ENCODE peak calls at places on chromosomes 7 and 10, in five cellular contexts. K is AG09309; D is GF-D8; Z is fibroblast of mammary gland; V is activated CD8-positive, alpha-beta T cell treated with anti-CD3 and anti-CD28 coated beads for 36 hours. A is an unnamed sample.

GRCh38 chr10:71059059-71059818 is 153.1 kb upstream of the UNC5B start:
- DNase-seq in K (no peak), D (no peak), V (no peak), Z (peak), A (no peak)

GRCh38 chr10:24202181-24202570 is 6.8 kb upstream of the KIAA1217 start:
- DNase-seq in D (no peak), V (no peak), Z (no peak), K (no peak), A (no peak)

GRCh38 chr7:157772486-157773130 is 435.8 kb downstream of the DNAJB6 start:
- DNase-seq in D (no peak), V (no peak), Z (no peak), K (no peak), A (no peak)

GRCh38 chr7:48180981-48181380 is 9.7 kb downstream of the ABCA13 start:
- DNase-seq in Z (peak), D (no peak), V (no peak), K (peak), A (peak)

GRCh38 chr7:8035647-8036518 is 67.3 kb downstream of the GLCCI1 start:
- DNase-seq in D (peak), K (no peak), Z (peak), V (no peak), A (peak)

GRCh38 chr7:144738708-144739314 is 97.0 kb downstream of the TPK1 start:
- DNase-seq in D (peak), V (peak), Z (peak), K (no peak), A (peak)

GRCh38 chr7:1460757-1461639 is 1.7 kb upstream of the MICALL2 start:
- DNase-seq in V (no peak), D (peak), K (no peak), Z (peak), A (peak)

GRCh38 chr10:102647433-102648268 is 3.4 kb downstream of the TRIM8 start:
- DNase-seq in D (no peak), Z (no peak), V (no peak), K (no peak), A (no peak)

GRCh38 chr7:24403557-24403956 is 119.6 kb downstream of the NPY start:
- DNase-seq in D (no peak), Z (no peak), V (no peak), K (no peak), A (no peak)

GRCh38 chr10:49592726-49593563 is 17.2 kb upstream of the SLC18A3 start:
- DNase-seq in Z (peak), D (peak), K (no peak), V (peak), A (peak)

GRCh38 chr10:44395396-44395795 is 10.5 kb upstream of the CXCL12 start:
- DNase-seq in K (no peak), V (no peak), Z (no peak), D (no peak), A (no peak)

GRCh38 chr7:76244781-76245391 is 43.2 kb downstream of the SRRM3 start:
- DNase-seq in Z (no peak), K (no peak), V (no peak), D (no peak), A (no peak)

GRCh38 chr10:132226586-132227405 is 40.0 kb downstream of the DPYSL4 start:
- DNase-seq in D (no peak), K (no peak), V (no peak), Z (no peak), A (no peak)

GRCh38 chr7:28037220-28038010 is 143.2 kb downstream of the JAZF1 start:
- DNase-seq in K (peak), V (peak), D (no peak), Z (peak), A (peak)

GRCh38 chr10:5731559-5731958 is 46.9 kb downstream of the TASOR2 start:
- DNase-seq in K (no peak), V (peak), D (no peak), Z (no peak), A (no peak)

GRCh38 chr7:141455686-141456085 is 95.5 kb upstream of the AGK start:
- DNase-seq in V (no peak), K (no peak), Z (no peak), D (no peak), A (no peak)

GRCh38 chr10:91185239-91185875 is 35.1 kb upstream of the PCGF5 start:
- DNase-seq in D (no peak), K (no peak), V (no peak), Z (peak), A (peak)

GRCh38 chr10:86363184-86363832 is 3.3 kb downstream of the GRID1 start:
- DNase-seq in K (no peak), D (no peak), V (peak), Z (no peak), A (no peak)

GRCh38 chr10:89738551-89739209 is 37.3 kb downstream of the KIF20B start:
- DNase-seq in V (no peak), K (no peak), Z (no peak), D (peak), A (no peak)

GRCh38 chr7:47067215-47067614 is 514.7 kb downstream of the TNS3 start:
- DNase-seq in Z (no peak), K (no peak), V (no peak), D (no peak), A (no peak)

GRCh38 chr10:93059975-93060886 is at the start of gene CYP26C1:
- DNase-seq in K (no peak), D (no peak), Z (no peak), V (no peak), A (no peak)

GRCh38 chr10:29356931-29357330 is 68.1 kb downstream of the LYZL1 start:
- DNase-seq in D (no peak), K (no peak), V (no peak), Z (no peak), A (no peak)

GRCh38 chr10:314871-315270 is 179.6 kb downstream of the ZMYND11 start:
- DNase-seq in D (no peak), K (no peak), Z (no peak), V (peak), A (peak)

GRCh38 chr7:106603300-106603699 is 57.7 kb downstream of the CCDC71L start:
- DNase-seq in D (no peak), V (no peak), K (no peak), Z (no peak), A (no peak)

GRCh38 chr10:49268185-49268584 is 30.8 kb upstream of the C10orf71 start:
- DNase-seq in K (no peak), V (no peak), Z (no peak), D (no peak), A (no peak)

GRCh38 chr7:18593602-18594279 is 98.2 kb downstream of the HDAC9 start:
- DNase-seq in D (no peak), K (no peak), V (no peak), Z (no peak), A (no peak)

GRCh38 chr7:85274452-85274851 is 87.6 kb upstream of the SEMA3D start:
- DNase-seq in D (no peak), Z (no peak), K (no peak), V (no peak), A (no peak)

GRCh38 chr7:97971120-97971989 is 18.6 kb downstream of the OCM2 start:
- DNase-seq in D (peak), Z (peak), V (peak), K (no peak), A (no peak)

GRCh38 chr10:92811986-92812385 is 36.3 kb upstream of the EXOC6 start:
- DNase-seq in K (no peak), D (no peak), V (no peak), Z (no peak), A (no peak)

GRCh38 chr10:95756796-95757657 is 1.1 kb downstream of the ENTPD1 start:
- DNase-seq in D (no peak), Z (no peak), V (no peak), K (no peak), A (no peak)

GRCh38 chr10:102602272-102603045 is 41.8 kb upstream of the TRIM8 start:
- DNase-seq in D (no peak), V (no peak), Z (peak), K (no peak), A (no peak)

GRCh38 chr10:34854147-34854601 is 39.1 kb upstream of the PARD3 start:
- DNase-seq in V (no peak), D (no peak), K (peak), Z (peak), A (peak)

GRCh38 chr7:37081436-37081835 is 357.1 kb upstream of the AOAH start:
- DNase-seq in V (peak), K (no peak), Z (peak), D (no peak), A (no peak)

GRCh38 chr7:146366938-146367337 is 250.3 kb downstream of the CNTNAP2 start:
- DNase-seq in K (no peak), V (no peak), D (no peak), Z (peak), A (peak)

GRCh38 chr7:22356010-22356854 is 722 bp downstream of the RAPGEF5 start:
- DNase-seq in K (no peak), D (no peak), Z (no peak), V (no peak), A (no peak)

GRCh38 chr10:93445097-93445960 is 36.8 kb downstream of the MYOF start:
- DNase-seq in Z (peak), V (no peak), D (no peak), K (peak), A (peak)

A was measured in HCEC 1CT.